ENCODE peak calls at places on chromosomes 4 and X, in seven cellular contexts. R is stimulated activated CD4-positive, alpha-beta T cell treated with anti-CD3 and anti-CD28 coated beads, Interleukin-4, amount 100 ng/mL, for 24 hours; Z is uterus; G is activated T-cell treated with anti-CD3 and anti-CD28 coated beads for 24 hours; I is EL; K is NCI-H1048; Y is stimulated activated effector memory CD8-positive, alpha-beta T cell treated with anti-CD3 and anti-CD28 coated beads, Interleukin-12 subunit alpha, Interleukin-12 subunit beta, amount 100 ng/mL, for 72 hours. V is an unnamed sample.

GRCh38 chr4:16226816-16227461 is 668 bp upstream of the TAPT1 start:
- DNase-seq in R (peak; percentile 44), Z (peak; percentile 57), G (peak; percentile 18), I (peak; percentile 30), K (no peak), Y (peak; percentile 37), V (peak; percentile 27)

GRCh38 chrX:129772796-129773431 is 6.8 kb upstream of the SASH3 start:
- DNase-seq in R (no peak), Z (no peak), G (no peak), I (no peak), K (no peak), Y (no peak), V (peak; percentile 43)

GRCh38 chr4:120699354-120699753 is 223.2 kb downstream of the PRDM5 start:
- DNase-seq in R (no peak), Z (no peak), G (no peak), I (no peak), K (no peak), Y (no peak), V (no peak)

GRCh38 chr4:89871211-89871610 is 23.4 kb upstream of the MMRN1 start:
- DNase-seq in R (no peak), Z (no peak), G (no peak), I (no peak), K (no peak), Y (no peak), V (no peak)

GRCh38 chr4:5693871-5694270 is 14.5 kb downstream of the EVC2 start:
- DNase-seq in R (no peak), Z (no peak), G (no peak), I (no peak), K (no peak), Y (no peak), V (no peak)

GRCh38 chrX:32933548-32933947 is 277.8 kb downstream of the DMD start:
- DNase-seq in R (no peak), Z (no peak), G (no peak), I (no peak), K (no peak), Y (no peak), V (no peak)

GRCh38 chrX:14673236-14673635 is 143.9 kb downstream of the GLRA2 start:
- DNase-seq in R (no peak), Z (no peak), G (no peak), I (no peak), K (no peak), Y (no peak), V (no peak)

GRCh38 chr4:55931833-55932232 is 16.9 kb upstream of the CEP135 start:
- DNase-seq in R (no peak), Z (no peak), G (no peak), I (peak; percentile 76), K (no peak), Y (no peak), V (no peak)

GRCh38 chr4:119725688-119726330 is 97.2 kb upstream of the PDE5A start:
- DNase-seq in R (no peak), Z (no peak), G (no peak), I (peak; percentile 14), K (no peak), Y (no peak), V (no peak)

GRCh38 chrX:41308884-41309655 is 24.9 kb upstream of the DDX3X start:
- DNase-seq in R (no peak), Z (no peak), G (no peak), I (no peak), K (no peak), Y (no peak), V (no peak)

GRCh38 chrX:88604433-88605221 is 142.4 kb upstream of the CPXCR1 start:
- DNase-seq in R (no peak), Z (no peak), G (no peak), I (no peak), K (no peak), Y (no peak), V (no peak)

GRCh38 chr4:8080754-8081065 is 77.9 kb downstream of the ABLIM2 start:
- DNase-seq in R (no peak), Z (no peak), G (no peak), I (no peak), K (no peak), Y (no peak), V (no peak)

GRCh38 chrX:74656079-74656745 is 41.8 kb upstream of the RLIM start:
- DNase-seq in R (no peak), Z (no peak), G (no peak), I (peak; percentile 64), K (no peak), Y (no peak), V (no peak)

GRCh38 chrX:70262952-70263567 is 3.1 kb upstream of the P2RY4 start:
- DNase-seq in R (peak; percentile 11), Z (no peak), G (no peak), I (peak; percentile 36), K (no peak), Y (no peak), V (no peak)

GRCh38 chr4:53130896-53131561 is 234.8 kb downstream of the SCFD2 start:
- DNase-seq in R (no peak), Z (no peak), G (no peak), I (no peak), K (no peak), Y (no peak), V (no peak)

GRCh38 chr4:5941601-5942000 is 48.7 kb upstream of the CRMP1 start:
- DNase-seq in R (no peak), Z (no peak), G (no peak), I (no peak), K (no peak), Y (no peak), V (no peak)

GRCh38 chrX:110755611-110756010 is 40.0 kb downstream of the CHRDL1 start:
- DNase-seq in R (no peak), Z (no peak), G (no peak), I (peak; percentile 24), K (no peak), Y (no peak), V (no peak)

GRCh38 chr4:172662113-172662512 is 506.5 kb upstream of the GALNT7 start:
- DNase-seq in R (no peak), Z (no peak), G (no peak), I (no peak), K (no peak), Y (no peak), V (no peak)

GRCh38 chrX:74015379-74016019 is 288.5 kb upstream of the ZCCHC13 start:
- DNase-seq in R (peak; percentile 63), Z (peak; percentile 32), G (peak; percentile 16), I (peak; percentile 65), K (peak; percentile 35), Y (peak; percentile 22), V (peak; percentile 20)

GRCh38 chr4:22045051-22045450 is 96.5 kb upstream of the KCNIP4 start:
- DNase-seq in R (no peak), Z (no peak), G (no peak), I (no peak), K (no peak), Y (no peak), V (no peak)

GRCh38 chr4:174521800-174522182 is 497 bp downstream of the HPGD start:
- DNase-seq in R (no peak), Z (peak; percentile 16), G (no peak), I (no peak), K (no peak), Y (peak; percentile 2), V (no peak)

GRCh38 chr4:84924439-84924838 is 42.1 kb downstream of the WDFY3 start:
- DNase-seq in R (no peak), Z (no peak), G (no peak), I (no peak), K (no peak), Y (no peak), V (no peak)

GRCh38 chr4:147808447-147808846 is 76.6 kb downstream of the ARHGAP10 start:
- DNase-seq in R (no peak), Z (no peak), G (no peak), I (no peak), K (no peak), Y (no peak), V (no peak)

GRCh38 chr4:57443308-57444243 is 333.4 kb upstream of the IGFBP7 start:
- DNase-seq in R (no peak), Z (no peak), G (no peak), I (no peak), K (no peak), Y (no peak), V (no peak)

GRCh38 chrX:47629419-47630210 is at the start of gene CFP:
- DNase-seq in R (no peak), Z (no peak), G (no peak), I (no peak), K (no peak), Y (no peak), V (no peak)